ENCODE peak calls at places on chromosomes 16 and 17, in six cellular contexts. Z is cardiac muscle cell, J is astrocyte of the cerebellum, M is fibroblast of pulmonary artery, R is pancreas, N is neural progenitor cell. E is an unnamed sample.

GRCh38 chr16:89341697-89342694 is 124.5 kb downstream of the ZNF778 start:
- DNase-seq in Z (no peak), J (no peak), M (no peak), R (no peak), N (no peak), E (no peak)

GRCh38 chr17:74117087-74117486 is 86.4 kb upstream of the RPL38 start:
- DNase-seq in Z (no peak), J (no peak), M (no peak), R (no peak), N (no peak), E (no peak)

GRCh38 chr16:73457851-73458250 is 409.9 kb upstream of the ZFHX3 start:
- DNase-seq in Z (no peak), J (no peak), M (no peak), R (no peak), N (no peak), E (no peak)

GRCh38 chr16:85291302-85292148 is 179.3 kb upstream of the CIBAR2 start:
- DNase-seq in Z (peak; percentile 53), J (no peak), M (no peak), R (no peak), N (peak; percentile 68), E (no peak)

GRCh38 chr17:74042744-74043486 is 160.6 kb upstream of the RPL38 start:
- DNase-seq in Z (peak; percentile 60), J (peak; percentile 92), M (peak; percentile 39), R (no peak), N (no peak), E (peak; percentile 78)

GRCh38 chr16:86540894-86541293 is 14.1 kb downstream of the MTHFSD start:
- DNase-seq in Z (no peak), J (no peak), M (no peak), R (no peak), N (no peak), E (no peak)

GRCh38 chr17:27407916-27408846 is 48.1 kb upstream of the KSR1 start:
- DNase-seq in Z (peak; percentile 83), J (no peak), M (peak; percentile 80), R (no peak), N (peak; percentile 37), E (peak; percentile 40)

GRCh38 chr17:29643817-29644160 is 21.1 kb upstream of the CORO6 start:
- DNase-seq in Z (no peak), J (no peak), M (no peak), R (no peak), N (no peak), E (no peak)

GRCh38 chr16:57961538-57961937 is 9.4 kb downstream of the CNGB1 start:
- DNase-seq in Z (no peak), J (no peak), M (no peak), R (no peak), N (no peak), E (no peak)

DNA sequence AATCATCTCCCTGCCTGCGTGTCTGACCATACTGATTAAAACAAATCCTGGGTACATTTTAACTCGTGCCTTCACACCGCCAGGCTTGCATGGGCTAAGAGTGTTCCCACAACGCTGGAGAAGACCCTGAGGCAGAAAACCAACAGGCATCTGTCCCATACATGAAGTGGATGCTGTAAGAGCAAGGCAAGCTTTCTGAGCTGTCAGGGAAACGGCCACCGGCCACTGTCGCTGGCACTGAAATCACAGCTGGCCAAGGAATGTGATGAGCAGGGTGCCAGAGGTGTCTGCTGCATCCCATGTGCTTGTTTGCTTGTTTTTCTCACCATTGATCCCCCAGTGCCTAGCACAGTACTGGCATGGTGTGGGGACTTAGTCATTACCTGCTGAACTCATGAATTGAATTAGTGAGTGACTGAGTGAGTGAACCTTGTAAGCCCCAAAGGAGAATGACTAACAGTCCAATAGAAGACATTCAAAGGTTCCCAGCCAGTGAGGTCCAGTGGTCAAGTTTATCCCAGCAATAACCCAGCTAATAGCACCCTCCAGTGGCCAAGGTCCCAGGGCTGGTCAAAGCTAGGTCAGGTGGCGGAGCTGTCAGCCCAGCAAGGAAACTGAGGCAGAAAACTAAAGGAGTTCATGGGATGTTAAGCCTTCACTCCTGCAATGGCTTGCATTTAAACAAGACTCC is 92.7 kb upstream of the CDH5 start:
- DNase-seq in Z (peak; percentile 52), J (no peak), M (peak; percentile 44), R (no peak), N (no peak), E (no peak)
- TF ChIP-seq CTCF in Z (peak; percentile 47), J (peak; percentile 46), M (peak; percentile 46), R (no peak), N (peak; percentile 27), E (peak; percentile 60)

GRCh38 chr17:12985431-12986285 is 32.2 kb downstream of the ELAC2 start:
- DNase-seq in Z (peak; percentile 62), J (peak; percentile 53), M (no peak), R (no peak), N (no peak), E (no peak)
- H3K4me3 ChIP-seq in Z (no peak overlapping the region), J (no peak overlapping the region), M (no peak overlapping the region), R (no peak overlapping the region), N (no peak overlapping the region), E (no peak overlapping the region)

DNA sequence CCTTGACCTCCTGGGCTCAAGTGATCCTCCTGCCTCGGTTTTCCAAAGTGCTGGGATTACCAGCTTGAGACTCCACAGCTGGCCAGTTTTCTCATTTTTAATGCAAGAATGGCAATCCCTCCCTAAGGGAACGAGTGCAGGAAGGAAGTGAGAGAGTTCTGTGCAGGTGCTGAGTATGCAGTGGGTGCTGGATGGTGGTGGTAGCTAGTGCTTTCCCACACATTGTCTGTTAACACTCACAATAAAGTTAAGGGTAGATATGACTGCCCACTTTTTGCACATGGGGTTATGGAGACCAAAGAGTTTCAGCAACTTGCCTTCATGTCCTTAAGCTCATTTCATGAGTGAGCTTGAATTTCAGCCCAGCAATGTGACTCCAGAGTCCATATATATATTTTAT is 18.5 kb downstream of the RGS9 start:
- DNase-seq in Z (no peak), J (no peak), M (no peak), R (no peak), N (no peak), E (no peak)
- TF ChIP-seq CTCF in Z (no peak), J (no peak), M (no peak), R (no peak), N (no peak), E (no peak)

DNA sequence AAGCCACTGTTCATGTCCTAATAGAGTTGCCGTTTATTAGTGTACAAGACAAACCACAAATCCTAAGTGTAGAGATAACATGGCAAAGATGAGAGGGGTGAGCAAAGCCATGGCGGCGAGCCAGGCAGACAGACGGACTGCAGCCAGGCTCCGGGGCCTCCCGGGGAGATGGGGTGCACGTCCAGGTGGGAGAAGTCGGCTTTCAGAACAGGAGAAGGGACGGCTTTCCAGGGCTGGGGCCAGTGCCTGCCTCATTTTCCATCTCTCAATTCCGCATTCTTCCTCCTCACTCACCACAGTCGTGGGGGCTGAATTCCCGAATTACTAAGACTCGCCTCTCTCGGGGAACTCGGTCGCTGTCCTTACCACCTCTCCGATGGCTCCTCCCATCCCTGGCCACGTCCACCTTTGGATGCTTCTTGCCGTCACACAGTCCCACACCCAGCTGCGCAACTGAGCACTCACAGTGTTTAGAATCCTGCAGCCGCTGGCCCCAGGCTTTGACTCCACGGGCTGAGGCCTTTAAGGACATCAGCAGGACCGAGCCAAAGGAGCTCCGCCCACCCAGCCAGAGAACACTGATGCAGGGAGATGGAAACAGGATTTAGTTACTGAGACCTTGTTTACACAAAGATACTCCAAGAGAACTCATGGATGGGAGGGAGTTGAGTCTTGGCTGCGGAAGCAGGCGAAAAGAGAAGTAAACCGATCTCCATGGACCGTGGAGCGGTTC is 59.7 kb downstream of the RNF112 start:
- DNase-seq in Z (peak; percentile 82), J (no peak), M (no peak), R (peak; percentile 17), N (peak; percentile 44), E (no peak)
- H3K4me3 ChIP-seq in Z (no peak overlapping the region), J (no peak overlapping the region), M (no peak overlapping the region), R (no peak overlapping the region), N (no peak overlapping the region), E (no peak overlapping the region)

GRCh38 chr16:53546988-53547391 is 44.0 kb upstream of the AKTIP start:
- DNase-seq in Z (no peak), J (no peak), M (peak; percentile 23), R (no peak), N (peak; percentile 36), E (no peak)
- TF ChIP-seq CTCF in Z (peak; percentile 21), J (peak; percentile 16), M (peak; percentile 26), R (no peak), N (peak; percentile 56), E (no peak)

GRCh38 chr16:30553396-30553899 is 4.7 kb downstream of the ZNF764 start:
- DNase-seq in Z (no peak), J (no peak), M (no peak), R (no peak), N (no peak), E (no peak)

GRCh38 chr16:30554933-30555847 is 3.0 kb downstream of the ZNF764 start:
- DNase-seq in Z (no peak), J (no peak), M (no peak), R (no peak), N (no peak), E (no peak)

GRCh38 chr16:30551781-30552180 is 6.4 kb downstream of the ZNF764 start:
- DNase-seq in Z (no peak), J (no peak), M (no peak), R (no peak), N (no peak), E (no peak)

GRCh38 chr16:30555848-30556473 is 2.2 kb downstream of the ZNF764 start:
- DNase-seq in Z (no peak), J (no peak), M (no peak), R (no peak), N (no peak), E (no peak)

DNA sequence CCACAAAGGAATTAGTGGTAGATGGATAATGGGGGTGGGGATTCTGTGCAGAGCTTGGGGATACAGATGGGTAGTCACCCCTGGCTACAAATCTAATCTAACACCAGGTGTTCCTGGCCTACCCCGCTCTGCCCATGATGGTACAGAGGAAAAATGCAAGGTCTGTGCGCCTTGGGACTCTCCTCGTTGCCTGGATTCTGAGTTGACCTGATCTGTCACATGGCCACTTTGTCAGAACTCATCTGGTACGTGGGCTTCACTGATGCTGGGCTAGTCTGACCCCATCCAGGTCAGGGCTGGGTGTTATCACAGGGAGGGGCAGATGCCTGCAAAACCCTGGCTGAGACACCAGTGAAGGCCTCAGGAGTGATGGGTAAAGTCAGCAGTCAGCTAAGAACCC is 5.2 kb downstream of the ZNF764 start:
- DNase-seq in Z (no peak), J (no peak), M (no peak), R (no peak), N (no peak), E (no peak)
- H3K4me3 ChIP-seq in Z (no peak overlapping the region), J (no peak overlapping the region), M (no peak overlapping the region), R (no peak overlapping the region), N (no peak overlapping the region), E (no peak overlapping the region)